ENCODE peak calls at places on chromosomes 16 and 17, in seven cellular contexts. I is HCEC 1CT, U is substantia nigra, C is activated T-helper 1 cell treated with Interleukin-2 at 50 U/mL for 16 hours, P is NCI-H2081, B is endothelial cell, X is left cardiac atrium. A is an unnamed sample.

GRCh38 chr17:28701987-28702751 is 9.5 kb downstream of the PROCA1 start:
- DNase-seq in I (no peak), U (peak; percentile 53), C (no peak), P (peak; percentile 42), B (no peak), X (no peak), A (no peak)

GRCh38 chr17:78307887-78308633 is 51.8 kb downstream of the SOCS3 start:
- DNase-seq in I (no peak), U (no peak), C (no peak), P (no peak), B (no peak), X (no peak), A (no peak)

GRCh38 chr16:86626284-86626683 is 47.9 kb downstream of the FOXL1 start:
- DNase-seq in I (no peak), U (no peak), C (no peak), P (no peak), B (no peak), X (no peak), A (no peak)

GRCh38 chr16:85092851-85093250 is 19.4 kb downstream of the CIBAR2 start:
- DNase-seq in I (no peak), U (no peak), C (no peak), P (no peak), B (no peak), X (no peak), A (no peak)

GRCh38 chr17:58294034-58294433 is 13.3 kb upstream of the MPO start:
- DNase-seq in I (no peak), U (no peak), C (no peak), P (no peak), B (no peak), X (no peak), A (no peak)

GRCh38 chr16:14004719-14005315 is 66.3 kb upstream of the MRTFB start:
- DNase-seq in I (no peak), U (no peak), C (no peak), P (no peak), B (no peak), X (no peak), A (no peak)

GRCh38 chr17:81480140-81480917 is 32.3 kb downstream of the ACTG1 start:
- DNase-seq in I (peak; percentile 39), U (no peak), C (no peak), P (no peak), B (no peak), X (peak; percentile 68), A (peak; percentile 69)

GRCh38 chr16:4373356-4373908 is 1.8 kb downstream of the VASN start:
- DNase-seq in I (peak; percentile 18), U (no peak), C (no peak), P (no peak), B (no peak), X (no peak), A (no peak)

GRCh38 chr17:19538095-19539039 is 4.7 kb downstream of the SLC47A1 start:
- DNase-seq in I (no peak), U (no peak), C (no peak), P (no peak), B (no peak), X (no peak), A (no peak)

GRCh38 chr16:55418586-55418985 is 60.4 kb upstream of the MMP2 start:
- DNase-seq in I (no peak), U (no peak), C (no peak), P (no peak), B (peak; percentile 47), X (no peak), A (peak; percentile 2)

GRCh38 chr17:45575126-45575885 is 84.8 kb upstream of the PLEKHM1 start:
- DNase-seq in I (no peak), U (no peak), C (no peak), P (no peak), B (no peak), X (no peak), A (no peak)

GRCh38 chr16:89811321-89811720 is 5.1 kb downstream of the FANCA start:
- DNase-seq in I (no peak), U (no peak), C (no peak), P (peak; percentile 37), B (no peak), X (no peak), A (no peak)

GRCh38 chr17:61634942-61635538 is 44.0 kb upstream of the NACA2 start:
- DNase-seq in I (no peak), U (no peak), C (no peak), P (no peak), B (no peak), X (no peak), A (no peak)

GRCh38 chr17:76398523-76399174 is 14.2 kb downstream of the SPHK1 start:
- DNase-seq in I (no peak), U (no peak), C (no peak), P (no peak), B (no peak), X (no peak), A (no peak)

GRCh38 chr17:77738666-77739531 is 219.6 kb upstream of the TNRC6C start:
- DNase-seq in I (no peak), U (peak; percentile 33), C (no peak), P (no peak), B (no peak), X (peak; percentile 76), A (no peak)

GRCh38 chr17:44152875-44153274 is 11.1 kb downstream of the HROB start:
- DNase-seq in I (no peak), U (no peak), C (no peak), P (no peak), B (no peak), X (no peak), A (no peak)

GRCh38 chr17:27609606-27610303 is 21.2 kb upstream of the LGALS9 start:
- DNase-seq in I (peak; percentile 22), U (peak; percentile 22), C (no peak), P (no peak), B (peak; percentile 30), X (no peak), A (no peak)

GRCh38 chr16:26795184-26795583 is 271.5 kb upstream of the C16orf82 start:
- DNase-seq in I (no peak), U (peak; percentile 6), C (no peak), P (no peak), B (peak; percentile 5), X (no peak), A (no peak)

GRCh38 chr17:67431210-67432015 is 54.3 kb downstream of the PITPNC1 start:
- DNase-seq in I (peak; percentile 81), U (no peak), C (no peak), P (no peak), B (no peak), X (no peak), A (peak; percentile 95)

GRCh38 chr16:19853973-19854876 is 30.4 kb downstream of the GPRC5B start:
- DNase-seq in I (no peak), U (no peak), C (no peak), P (no peak), B (no peak), X (no peak), A (no peak)

GRCh38 chr16:70391881-70392481 is 45.3 kb downstream of the DDX19A start:
- DNase-seq in I (peak; percentile 66), U (no peak), C (no peak), P (no peak), B (no peak), X (peak; percentile 59), A (peak; percentile 69)

GRCh38 chr17:70278846-70279465 is 109.6 kb downstream of the KCNJ2 start:
- DNase-seq in I (no peak), U (no peak), C (no peak), P (no peak), B (no peak), X (no peak), A (no peak)

GRCh38 chr16:84777435-84777834 is 42.4 kb upstream of the CRISPLD2 start:
- DNase-seq in I (no peak), U (no peak), C (no peak), P (no peak), B (no peak), X (no peak), A (no peak)

GRCh38 chr16:85906349-85906748 is 7.4 kb downstream of the IRF8 start:
- DNase-seq in I (no peak), U (no peak), C (no peak), P (no peak), B (no peak), X (no peak), A (no peak)

GRCh38 chr17:13561606-13562270 is 40.0 kb downstream of the HS3ST3A1 start:
- DNase-seq in I (no peak), U (no peak), C (no peak), P (no peak), B (no peak), X (no peak), A (no peak)

GRCh38 chr17:77613627-77614026 is 344.9 kb upstream of the TNRC6C start:
- DNase-seq in I (no peak), U (no peak), C (no peak), P (no peak), B (no peak), X (no peak), A (no peak)

GRCh38 chr17:10652984-10653680 is 4.0 kb downstream of the MYH3 start:
- DNase-seq in I (no peak), U (no peak), C (no peak), P (no peak), B (no peak), X (no peak), A (peak; percentile 13)

GRCh38 chr17:74391771-74392170 is 24.5 kb downstream of the GPR142 start:
- DNase-seq in I (no peak), U (no peak), C (no peak), P (no peak), B (no peak), X (no peak), A (no peak)

GRCh38 chr17:16123531-16123930 is 91.8 kb downstream of the NCOR1 start:
- DNase-seq in I (no peak), U (no peak), C (no peak), P (no peak), B (no peak), X (no peak), A (no peak)

GRCh38 chr17:59149051-59149450 is 5.9 kb downstream of the SKA2 start:
- DNase-seq in I (peak; percentile 29), U (no peak), C (no peak), P (no peak), B (no peak), X (no peak), A (peak; percentile 50)

GRCh38 chr16:154223-155030 is 2.0 kb downstream of the HBZ start:
- DNase-seq in I (no peak), U (no peak), C (no peak), P (peak; percentile 6), B (no peak), X (no peak), A (peak; percentile 52)

GRCh38 chr17:8360260-8360659 is 16.2 kb downstream of the KRABD2 start:
- DNase-seq in I (no peak), U (no peak), C (no peak), P (no peak), B (no peak), X (no peak), A (no peak)